ENCODE peak calls at places on chromosome 15, in eight cellular contexts. V, A, B, Z, E, S, W and T are unnamed samples.

GRCh38 chr15:57922780-57923179 is 142.7 kb downstream of the ALDH1A2 start:
- DNase-seq in V (no peak), A (no peak), B (no peak), Z (no peak), E (no peak), S (peak; percentile 5), W (no peak), T (no peak)

GRCh38 chr15:36370735-36371115 is 208.7 kb upstream of the CDIN1 start:
- DNase-seq in V (no peak), A (no peak), B (no peak), Z (no peak), E (no peak), S (peak; percentile 93), W (peak; percentile 68), T (peak; percentile 47)

GRCh38 chr15:52728899-52729298 is 49.7 kb upstream of the ATOSA start:
- DNase-seq in V (no peak), A (no peak), B (no peak), Z (no peak), E (no peak), S (peak; percentile 66), W (no peak), T (peak; percentile 12)

GRCh38 chr15:94666553-94666952 is 435.2 kb downstream of the MCTP2 start:
- DNase-seq in V (no peak), A (no peak), B (no peak), Z (no peak), E (no peak), S (no peak), W (no peak), T (no peak)

GRCh38 chr15:58748787-58749531 is 548 bp downstream of the ADAM10 start:
- DNase-seq in V (peak; percentile 35), A (peak; percentile 56), B (peak; percentile 63), Z (no peak), E (no peak), S (no peak), W (peak; percentile 36), T (no peak)

GRCh38 chr15:59051867-59052861 is 52.8 kb upstream of the CCNB2 start:
- DNase-seq in V (no peak), A (no peak), B (no peak), Z (no peak), E (no peak), S (no peak), W (no peak), T (no peak)

GRCh38 chr15:101348015-101348414 is 53.0 kb upstream of the SNRPA1 start:
- DNase-seq in V (no peak), A (no peak), B (no peak), Z (no peak), E (no peak), S (no peak), W (no peak), T (no peak)

GRCh38 chr15:22995786-22996185 is 15.6 kb upstream of the CYFIP1 start:
- DNase-seq in V (no peak), A (no peak), B (no peak), Z (no peak), E (no peak), S (no peak), W (no peak), T (no peak)

GRCh38 chr15:76153241-76154197 is 93.7 kb downstream of the TMEM266 start:
- DNase-seq in V (no peak), A (no peak), B (no peak), Z (no peak), E (no peak), S (no peak), W (no peak), T (no peak)

GRCh38 chr15:31486506-31486905 is 159.9 kb downstream of the KLF13 start:
- DNase-seq in V (no peak), A (no peak), B (peak; percentile 34), Z (no peak), E (no peak), S (no peak), W (no peak), T (no peak)

GRCh38 chr15:48644498-48644826 is 1.0 kb downstream of the FBN1 start:
- DNase-seq in V (no peak), A (no peak), B (peak; percentile 39), Z (no peak), E (no peak), S (peak; percentile 44), W (peak; percentile 56), T (no peak)

GRCh38 chr15:48643236-48643635 is 2.3 kb downstream of the FBN1 start:
- DNase-seq in V (no peak), A (no peak), B (no peak), Z (no peak), E (no peak), S (peak; percentile 38), W (no peak), T (no peak)

GRCh38 chr15:48641416-48641815 is 4.1 kb downstream of the FBN1 start:
- DNase-seq in V (no peak), A (no peak), B (no peak), Z (no peak), E (no peak), S (peak; percentile 65), W (peak; percentile 58), T (no peak)

GRCh38 chr15:48643776-48644497 is 1.6 kb downstream of the FBN1 start:
- DNase-seq in V (no peak), A (no peak), B (no peak), Z (no peak), E (no peak), S (peak; percentile 34), W (peak; percentile 45), T (no peak)

DNA sequence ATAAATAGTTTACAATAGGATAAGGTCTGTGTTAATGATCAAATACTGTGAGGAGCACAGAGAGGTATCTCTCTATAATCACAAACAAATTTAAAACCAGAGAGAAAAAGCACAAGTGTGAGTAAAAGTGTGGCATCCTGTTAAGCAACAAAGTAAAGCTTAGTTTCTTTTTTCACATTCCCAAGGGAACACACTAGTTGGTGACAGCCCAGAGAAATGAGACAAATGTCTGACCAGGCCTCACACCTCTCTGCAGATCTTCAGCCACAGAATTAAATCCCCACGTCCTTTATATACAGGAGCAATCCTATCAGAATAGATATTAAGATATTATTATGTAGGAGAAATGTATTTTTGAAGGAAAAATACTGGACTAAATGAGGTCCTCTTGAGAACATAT is 2.7 kb downstream of the FBN1 start:
- DNase-seq in V (no peak), A (no peak), B (no peak), Z (no peak), E (no peak), S (peak; percentile 58), W (peak; percentile 44), T (no peak)
- H3K4me3 ChIP-seq in V (peak overlapping the region; percentile 97), A (no peak overlapping the region), B (peak overlapping the region; percentile 84), Z (peak overlapping the region; percentile 95), E (peak overlapping the region; percentile 79), S (peak overlapping the region; percentile 81), W (peak overlapping the region; percentile 93), T (peak overlapping the region; percentile 78)

GRCh38 chr15:55562601-55563000 is 25.5 kb downstream of the PYGO1 start:
- DNase-seq in V (no peak), A (no peak), B (no peak), Z (no peak), E (no peak), S (no peak), W (no peak), T (no peak)
- TF ChIP-seq CTCF in V (no peak), A (no peak), B (no peak), Z (no peak), E (no peak), S (no peak), W (no peak), T (no peak)

GRCh38 chr15:40103864-40104271 is 4.8 kb downstream of the BMF start:
- DNase-seq in V (no peak), A (no peak), B (no peak), Z (no peak), E (no peak), S (no peak), W (no peak), T (no peak)
- H3K4me3 ChIP-seq in V (no peak overlapping the region), A (no peak overlapping the region), B (no peak overlapping the region), Z (peak overlapping the region; percentile 44), E (peak overlapping the region; percentile 7), S (no peak overlapping the region), W (no peak overlapping the region), T (no peak overlapping the region)

DNA sequence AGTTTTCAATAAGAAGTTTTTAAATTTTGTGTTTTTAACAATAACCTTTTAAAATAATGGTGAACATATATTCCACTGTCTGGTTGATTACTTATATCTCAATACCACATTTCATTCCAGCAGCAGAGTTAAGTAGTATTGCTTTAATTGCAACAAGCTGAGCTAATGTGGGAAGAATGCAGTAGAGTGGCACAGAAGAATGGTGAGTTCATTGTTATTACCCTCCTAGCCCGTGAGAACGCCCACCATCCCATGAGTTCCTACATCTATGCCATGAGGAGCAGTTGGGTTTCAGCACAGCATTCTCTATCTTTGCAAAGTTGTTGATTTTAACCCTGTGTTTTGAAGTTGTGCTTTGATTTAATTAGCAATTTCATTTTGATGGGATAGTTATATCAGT is 17.8 kb upstream of the NR2E3 start:
- DNase-seq in V (peak; percentile 42), A (no peak), B (no peak), Z (no peak), E (no peak), S (peak; percentile 45), W (peak; percentile 64), T (no peak)
- TF ChIP-seq CTCF in V (no peak), A (no peak), B (no peak), Z (no peak), E (no peak), S (no peak), W (no peak), T (no peak)

DNA sequence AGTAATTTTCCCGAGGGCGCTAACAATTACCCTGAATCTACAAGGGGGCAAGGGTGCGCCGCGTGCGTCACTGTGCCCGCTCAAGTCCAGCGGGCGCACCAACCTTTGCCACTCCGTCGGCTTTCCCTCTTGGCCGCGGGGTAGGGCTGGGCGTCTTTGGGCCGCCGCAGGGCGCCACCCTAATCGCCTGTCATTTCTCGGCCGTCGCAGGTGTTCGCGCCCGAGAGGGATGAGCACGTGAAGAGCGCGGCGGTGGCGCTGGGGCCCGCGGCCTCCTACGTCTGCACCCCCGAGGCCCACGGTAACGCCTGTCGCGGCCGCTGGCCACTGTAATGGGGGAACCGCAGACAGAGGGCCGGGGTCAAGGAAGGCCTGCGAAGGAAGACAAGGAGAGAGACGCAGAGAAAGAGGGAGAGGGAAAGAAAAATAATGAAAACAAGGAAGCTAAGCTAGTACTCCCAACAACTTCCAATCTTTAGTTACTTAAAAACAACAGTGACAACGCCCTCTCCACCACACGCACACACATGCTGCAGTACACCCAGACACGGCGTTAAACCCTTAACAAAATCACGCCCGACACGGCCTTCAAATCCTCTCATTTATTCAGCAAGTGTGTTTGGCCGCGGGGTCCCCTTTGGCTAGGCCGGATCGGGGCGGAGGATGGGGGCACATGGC is 3.8 kb downstream of the SKOR1 start:
- DNase-seq in V (no peak), A (no peak), B (peak; percentile 6), Z (no peak), E (no peak), S (no peak), W (no peak), T (no peak)
- H3K4me3 ChIP-seq in V (no peak overlapping the region), A (no peak overlapping the region), B (no peak overlapping the region), Z (no peak overlapping the region), E (no peak overlapping the region), S (no peak overlapping the region), W (no peak overlapping the region), T (no peak overlapping the region)

GRCh38 chr15:44710236-44711088 is 661 bp downstream of the PATL2 start:
- DNase-seq in V (peak; percentile 45), A (peak; percentile 36), B (no peak), Z (no peak), E (no peak), S (peak; percentile 48), W (peak; percentile 47), T (no peak)
- TF ChIP-seq CTCF in V (peak; percentile 60), A (peak; percentile 54), B (no peak), Z (peak; percentile 4), E (peak; percentile 31), S (peak; percentile 47), W (peak; percentile 44), T (peak; percentile 39)

GRCh38 chr15:63043391-63044076 is 987 bp downstream of the TPM1 start:
- DNase-seq in V (no peak), A (no peak), B (no peak), Z (no peak), E (no peak), S (no peak), W (no peak), T (no peak)
- H3K4me3 ChIP-seq in V (peak overlapping the region; percentile 100), A (no peak overlapping the region), B (peak overlapping the region; percentile 59), Z (peak overlapping the region; percentile 83), E (peak overlapping the region; percentile 71), S (peak overlapping the region; percentile 69), W (peak overlapping the region; percentile 88), T (peak overlapping the region; percentile 97)